ENCODE peak calls at places on chromosome 1, in nine cellular contexts. W, R, O, U, F, L, X, G and Q are unnamed samples.

GRCh38 chr1:214003233-214003632 is 15.5 kb downstream of the PROX1 start:
- DNase-seq in W (no peak), R (no peak), O (no peak), U (no peak), F (no peak), L (no peak), X (no peak), G (no peak), Q (no peak)

GRCh38 chr1:202274611-202275010 is 67.1 kb downstream of the UBE2T start:
- DNase-seq in W (no peak), R (peak; percentile 36), O (peak; percentile 25), U (peak; percentile 43), F (peak; percentile 21), L (no peak), X (no peak), G (no peak), Q (peak; percentile 43)

GRCh38 chr1:1398677-1399186 is 403 bp downstream of the CCNL2 start:
- DNase-seq in W (no peak), R (peak; percentile 18), O (no peak), U (no peak), F (no peak), L (no peak), X (no peak), G (no peak), Q (no peak)

GRCh38 chr1:183877321-183877720 is 72.4 kb downstream of the RGL1 start:
- DNase-seq in W (peak; percentile 54), R (no peak), O (no peak), U (peak; percentile 28), F (no peak), L (peak; percentile 40), X (no peak), G (no peak), Q (no peak)

GRCh38 chr1:54135436-54136120 is 17.2 kb downstream of the CDCP2 start:
- DNase-seq in W (no peak), R (no peak), O (no peak), U (peak; percentile 60), F (no peak), L (no peak), X (no peak), G (no peak), Q (no peak)

GRCh38 chr1:27233677-27234053 is 767 bp upstream of the WDTC1 start:
- DNase-seq in W (no peak), R (no peak), O (no peak), U (no peak), F (no peak), L (no peak), X (no peak), G (no peak), Q (no peak)

GRCh38 chr1:220748091-220748934 is at the start of gene MTARC2:
- DNase-seq in W (peak; percentile 87), R (no peak), O (no peak), U (peak; percentile 82), F (no peak), L (peak; percentile 36), X (no peak), G (peak; percentile 47), Q (peak; percentile 82)

GRCh38 chr1:165894591-165894990 is 67.2 kb downstream of the UCK2 start:
- DNase-seq in W (no peak), R (no peak), O (no peak), U (no peak), F (no peak), L (no peak), X (no peak), G (no peak), Q (no peak)

GRCh38 chr1:19342077-19342775 is 30.1 kb downstream of the SLC66A1 start:
- DNase-seq in W (no peak), R (no peak), O (no peak), U (no peak), F (no peak), L (peak; percentile 28), X (no peak), G (no peak), Q (no peak)